ENCODE peak calls at places on chromosomes 7 and 10, in eight cellular contexts. S, C, N, A, J, I, O and P are unnamed samples.
A peak's percentile ranks its signal among the peaks of the same experiment; 100 is the strongest.

GRCh38 chr10:110783509-110784103 is 88.1 kb upstream of the PDCD4 start:
- DNase-seq in S (no peak), A (no peak), I (peak; percentile 4), N (no peak), O (no peak), J (no peak), C (no peak), P (no peak)

GRCh38 chr7:80335473-80336232 is 176.2 kb downstream of the GNAT3 start:
- DNase-seq in N (no peak), O (no peak), I (peak; percentile 84), C (no peak), A (no peak), S (no peak), J (no peak), P (peak; percentile 4)

GRCh38 chr10:46019541-46020343 is 10.7 kb downstream of the NCOA4 start:
- DNase-seq in O (peak; percentile 47), J (no peak), A (no peak), I (no peak), S (no peak), N (no peak), C (no peak), P (peak; percentile 85)

GRCh38 chr10:108249940-108250339 is 1085.4 kb upstream of the SORCS1 start:
- DNase-seq in C (no peak), A (no peak), I (no peak), S (no peak), O (no peak), J (peak; percentile 4), N (no peak), P (peak; percentile 64)

GRCh38 chr10:125035136-125035535 is 93.2 kb downstream of the ZRANB1 start:
- DNase-seq in A (no peak), O (no peak), C (peak; percentile 40), I (peak; percentile 98), N (no peak), J (peak; percentile 40), S (no peak), P (no peak)

GRCh38 chr7:112182749-112183148 is 23.4 kb downstream of the DOCK4 start:
- DNase-seq in A (no peak), N (no peak), J (no peak), C (no peak), O (peak; percentile 41), S (peak; percentile 73), I (no peak), P (no peak)

GRCh38 chr10:77357611-77358010 is 280.0 kb downstream of the KCNMA1 start:
- DNase-seq in O (no peak), J (peak; percentile 36), C (peak; percentile 56), A (no peak), I (peak; percentile 85), N (no peak), S (no peak), P (no peak)

GRCh38 chr10:119306514-119306951 is 99.2 kb downstream of the GRK5 start:
- DNase-seq in N (peak; percentile 43), S (peak; percentile 67), A (no peak), I (no peak), O (no peak), C (no peak), J (peak; percentile 51), P (no peak)

GRCh38 chr10:129104266-129105045 is 362.6 kb upstream of the MGMT start:
- DNase-seq in S (no peak), O (no peak), I (peak; percentile 4), C (no peak), N (no peak), J (no peak), A (peak; percentile 79), P (no peak)

GRCh38 chr7:77877800-77878199 is 79.2 kb downstream of the PHTF2 start:
- DNase-seq in A (no peak), J (no peak), S (no peak), N (no peak), I (peak; percentile 70), C (no peak), O (no peak), P (no peak)

GRCh38 chr7:136055266-136055665 is 78.1 kb upstream of the MTPN start:
- DNase-seq in A (no peak), C (no peak), I (no peak), O (no peak), J (no peak), N (no peak), S (no peak), P (no peak)

GRCh38 chr7:50481867-50482266 is 31.7 kb upstream of the FIGNL1 start:
- DNase-seq in O (no peak), I (no peak), N (no peak), J (no peak), A (peak; percentile 84), S (no peak), C (no peak), P (no peak)

GRCh38 chr10:59006511-59007306 is 169.7 kb upstream of the PHYHIPL start:
- DNase-seq in I (peak; percentile 48), A (no peak), C (peak; percentile 55), N (no peak), O (no peak), S (no peak), J (peak; percentile 64), P (no peak)

GRCh38 chr10:119595715-119596515 is 849 bp downstream of the TIAL1 start:
- DNase-seq in O (peak; percentile 45), N (peak; percentile 34), I (peak; percentile 44), A (no peak), J (peak; percentile 25), S (peak; percentile 75), C (no peak), P (peak; percentile 75)

GRCh38 chr10:91007656-91008055 is 86.8 kb upstream of the ANKRD1 start:
- DNase-seq in I (no peak), O (no peak), J (no peak), N (no peak), S (no peak), C (no peak), A (no peak), P (no peak)

GRCh38 chr10:22712959-22713852 is 1.2 kb downstream of the PIP4K2A start:
- DNase-seq in O (peak; percentile 39), I (peak; percentile 33), N (peak; percentile 38), J (no peak), S (peak; percentile 69), C (peak; percentile 20), A (no peak), P (peak; percentile 81)

GRCh38 chr7:65980478-65981250 is 1.3 kb downstream of the GUSB start:
- DNase-seq in O (peak; percentile 71), A (peak; percentile 93), S (peak; percentile 81), I (no peak), C (no peak), J (peak; percentile 45), N (peak; percentile 27), P (peak; percentile 67)

GRCh38 chr7:74012842-74013249 is 15.1 kb upstream of the ELN start:
- DNase-seq in S (peak; percentile 67), J (no peak), C (peak; percentile 92), O (no peak), I (peak; percentile 29), A (no peak), N (no peak), P (no peak)

GRCh38 chr7:139889186-139889871 is 60.3 kb downstream of the TBXAS1 start:
- DNase-seq in I (peak; percentile 50), A (peak; percentile 12), C (no peak), S (no peak), O (no peak), N (no peak), J (no peak), P (no peak)

GRCh38 chr7:30646154-30646553 is 36.1 kb downstream of the CRHR2 start:
- DNase-seq in A (peak; percentile 90), J (no peak), O (no peak), I (no peak), C (no peak), N (no peak), S (no peak), P (no peak)

GRCh38 chr7:81833401-81833800 is 63.6 kb upstream of the HGF start:
- DNase-seq in O (no peak), A (no peak), I (peak; percentile 18), S (no peak), N (no peak), J (no peak), C (no peak), P (no peak)

GRCh38 chr10:47079177-47079580 is 168.0 kb downstream of the PTPN20 start:
- DNase-seq in J (no peak), S (no peak), C (no peak), N (no peak), O (no peak), A (no peak), I (peak; percentile 67), P (no peak)

GRCh38 chr10:24762966-24763623 is 39.4 kb upstream of the ARHGAP21 start:
- DNase-seq in I (peak; percentile 28), O (no peak), N (no peak), C (peak; percentile 39), J (no peak), S (no peak), A (no peak), P (no peak)

GRCh38 chr7:46551603-46552002 is 630.5 kb upstream of the IGFBP3 start:
- DNase-seq in N (no peak), O (no peak), J (no peak), C (no peak), A (no peak), S (no peak), I (no peak), P (no peak)

GRCh38 chr7:46550864-46551263 is 629.8 kb upstream of the IGFBP3 start:
- DNase-seq in O (no peak), I (no peak), S (no peak), A (no peak), J (no peak), C (no peak), N (no peak), P (no peak)

GRCh38 chr7:46547044-46547443 is 626.0 kb upstream of the IGFBP3 start:
- DNase-seq in O (no peak), J (no peak), I (no peak), S (no peak), N (no peak), C (no peak), A (no peak), P (no peak)

GRCh38 chr7:46549892-46550639 is 629.0 kb upstream of the IGFBP3 start:
- DNase-seq in S (no peak), O (no peak), A (no peak), C (no peak), I (no peak), N (no peak), J (no peak), P (no peak)

GRCh38 chr7:46549347-46549746 is 628.3 kb upstream of the IGFBP3 start:
- DNase-seq in A (no peak), J (no peak), S (no peak), O (no peak), C (no peak), I (no peak), N (no peak), P (no peak)
- TF ChIP-seq POLR2A in A (no peak), J (no peak), S (no peak), O (no peak), C (no peak), I (no peak), N (no peak), P (no peak)

GRCh38 chr7:28662236-28662635 is 249.9 kb downstream of the CREB5 start:
- DNase-seq in I (no peak), N (no peak), O (no peak), C (no peak), S (no peak), A (no peak), J (no peak), P (no peak)
- TF ChIP-seq POLR2A in I (no peak), N (no peak), O (no peak), C (no peak), S (no peak), A (no peak), J (no peak), P (no peak)

GRCh38 chr10:64257704-64258103 is 736.5 kb downstream of the REEP3 start:
- DNase-seq in O (no peak), N (no peak), I (no peak), A (no peak), S (no peak), J (no peak), C (no peak), P (no peak)
- TF ChIP-seq POLR2A in O (no peak), N (no peak), I (no peak), A (no peak), S (no peak), J (no peak), C (no peak), P (no peak)

GRCh38 chr10:102656791-102657371 is 12.6 kb downstream of the TRIM8 start:
- DNase-seq in A (no peak), C (no peak), J (no peak), N (peak; percentile 54), I (no peak), S (peak; percentile 64), O (no peak), P (no peak)
- TF ChIP-seq POLR2A in A (no peak), C (no peak), J (no peak), N (no peak), I (no peak), S (no peak), O (no peak), P (no peak)